ENCODE peak calls at places on chromosomes 4 and X, in four cellular contexts. One of them, this sample, is unnamed.

GRCh38 chr4:144421839-144422565 is 224.0 kb upstream of the HHIP start:
- DNase-seq in GM23248: no peak
- DNase-seq in HCT116: no peak
- DNase-seq in GM23338: peak; percentile 18
- DNase-seq in this sample: no peak

GRCh38 chrX:106987488-106987887 is 12.5 kb downstream of the MORC4 start:
- DNase-seq in GM23248: no peak
- DNase-seq in HCT116: no peak
- DNase-seq in GM23338: no peak
- DNase-seq in this sample: no peak

GRCh38 chr4:95627004-95627403 is 78.2 kb upstream of the UNC5C start:
- DNase-seq in GM23248: no peak
- DNase-seq in HCT116: no peak
- DNase-seq in GM23338: no peak
- DNase-seq in this sample: no peak

GRCh38 chr4:113052379-113052951 is 3.0 kb downstream of the ANK2 start:
- DNase-seq in GM23248: peak; percentile 65
- DNase-seq in HCT116: no peak
- DNase-seq in GM23338: no peak
- DNase-seq in this sample: no peak

GRCh38 chrX:70255452-70255851 is 4.6 kb downstream of the P2RY4 start:
- DNase-seq in GM23248: no peak
- DNase-seq in HCT116: no peak
- DNase-seq in GM23338: no peak
- DNase-seq in this sample: no peak

GRCh38 chr4:113692809-113693411 is 68.6 kb downstream of the CAMK2D start:
- DNase-seq in GM23248: no peak
- DNase-seq in HCT116: no peak
- DNase-seq in GM23338: no peak
- DNase-seq in this sample: peak; percentile 6

GRCh38 chr4:187606581-187606980 is 389.0 kb upstream of the ZFP42 start:
- DNase-seq in GM23248: peak; percentile 63
- DNase-seq in HCT116: peak; percentile 54
- DNase-seq in GM23338: peak; percentile 77
- DNase-seq in this sample: peak; percentile 46

GRCh38 chrX:95764972-95765451 is 919.6 kb upstream of the DIAPH2 start:
- DNase-seq in GM23248: peak; percentile 28
- DNase-seq in HCT116: no peak
- DNase-seq in GM23338: peak; percentile 68
- DNase-seq in this sample: peak; percentile 68

GRCh38 chrX:72297953-72298730 is 7.6 kb downstream of the CITED1 start:
- DNase-seq in GM23248: peak; percentile 25
- DNase-seq in HCT116: no peak
- DNase-seq in GM23338: peak; percentile 71
- DNase-seq in this sample: peak; percentile 17

GRCh38 chr4:184150102-184150839 is 67.4 kb downstream of the ENPP6 start:
- DNase-seq in GM23248: no peak
- DNase-seq in HCT116: no peak
- DNase-seq in GM23338: no peak
- DNase-seq in this sample: no peak

GRCh38 chr4:4386736-4387392 is at the start of gene NSG1:
- DNase-seq in GM23248: peak; percentile 60
- DNase-seq in HCT116: no peak
- DNase-seq in GM23338: peak; percentile 42
- DNase-seq in this sample: no peak

GRCh38 chrX:2642146-2642545 is 48.9 kb upstream of the CD99 start:
- DNase-seq in GM23248: no peak
- DNase-seq in HCT116: no peak
- DNase-seq in GM23338: no peak
- DNase-seq in this sample: no peak

GRCh38 chrX:31185884-31186283 is 114.0 kb upstream of the FTHL17 start:
- DNase-seq in GM23248: no peak
- DNase-seq in HCT116: no peak
- DNase-seq in GM23338: no peak
- DNase-seq in this sample: no peak

GRCh38 chr4:46389301-46389761 is 597 bp downstream of the GABRA2 start:
- DNase-seq in GM23248: peak; percentile 6
- DNase-seq in HCT116: no peak
- DNase-seq in GM23338: peak; percentile 70
- DNase-seq in this sample: no peak

GRCh38 chr4:141810702-141811365 is 174.5 kb downstream of the IL15 start:
- DNase-seq in GM23248: no peak
- DNase-seq in HCT116: no peak
- DNase-seq in GM23338: no peak
- DNase-seq in this sample: no peak

GRCh38 chr4:8427262-8427661 is 13.3 kb downstream of the ACOX3 start:
- DNase-seq in GM23248: no peak
- DNase-seq in HCT116: no peak
- DNase-seq in GM23338: no peak
- DNase-seq in this sample: no peak
- H3K9me2 ChIP-seq in GM23248: no peaks in the 10 kb centered on the region
- H3K9me2 ChIP-seq in HCT116: no peaks in the 10 kb centered on the region
- H3K9me2 ChIP-seq in GM23338: no peaks in the 10 kb centered on the region
- H3K9me2 ChIP-seq in this sample: no peaks in the 10 kb centered on the region

GRCh38 chr4:8314691-8315255 is 45.2 kb downstream of the HTRA3 start:
- DNase-seq in GM23248: no peak
- DNase-seq in HCT116: no peak
- DNase-seq in GM23338: no peak
- DNase-seq in this sample: no peak
- H3K9me2 ChIP-seq in GM23248: no peaks in the 10 kb centered on the region
- H3K9me2 ChIP-seq in HCT116: no peaks in the 10 kb centered on the region
- H3K9me2 ChIP-seq in GM23338: no peaks in the 10 kb centered on the region
- H3K9me2 ChIP-seq in this sample: no peaks in the 10 kb centered on the region

DNA sequence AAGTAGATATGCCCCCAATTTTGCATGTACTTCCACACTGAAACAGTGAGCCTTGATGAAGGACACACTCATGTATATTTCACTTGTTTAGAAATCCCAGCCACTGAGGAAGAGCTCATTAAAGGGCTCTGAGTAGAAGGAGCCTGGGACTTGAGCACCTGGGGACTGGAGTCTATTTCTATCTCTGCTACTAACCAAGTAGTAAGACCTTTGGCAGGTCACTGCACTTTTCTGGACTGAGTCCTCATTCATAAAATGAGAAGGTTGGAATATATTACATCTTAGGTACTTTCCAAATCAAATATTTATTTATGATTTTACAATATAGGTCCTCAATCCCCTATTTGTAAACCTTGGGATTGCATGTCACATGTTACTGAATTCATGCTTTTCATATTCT is 78.2 kb upstream of the C4orf54 start:
- DNase-seq in GM23248: no peak
- DNase-seq in HCT116: no peak
- DNase-seq in GM23338: no peak
- DNase-seq in this sample: no peak
- H3K9me2 ChIP-seq in GM23248: no peaks in the 10 kb centered on the region
- H3K9me2 ChIP-seq in HCT116: no peaks in the 10 kb centered on the region
- H3K9me2 ChIP-seq in GM23338: peaks cover 3% of the 10 kb centered on the region
- H3K9me2 ChIP-seq in this sample: no peaks in the 10 kb centered on the region

DNA sequence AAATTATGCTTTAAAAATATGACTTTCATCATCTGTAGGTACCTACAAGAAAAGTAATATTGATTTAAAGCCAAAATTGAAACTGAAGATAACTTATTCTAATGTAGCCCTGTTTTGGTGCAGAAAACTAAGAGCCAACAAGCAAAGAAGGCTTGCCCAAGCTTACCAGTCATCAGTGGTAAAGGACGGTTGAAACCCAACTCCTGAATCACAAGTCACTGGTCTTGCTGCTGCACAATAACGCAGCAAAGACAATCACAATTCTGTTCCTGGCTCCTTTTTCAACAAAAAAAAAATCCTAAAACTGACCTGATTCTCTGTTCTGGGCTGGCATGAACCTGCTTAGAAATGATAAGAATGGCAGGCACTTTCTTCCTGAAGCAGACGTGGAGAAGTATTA is 34.5 kb downstream of the WDFY3 start:
- DNase-seq in GM23248: no peak
- DNase-seq in HCT116: no peak
- DNase-seq in GM23338: no peak
- DNase-seq in this sample: no peak
- H3K9me2 ChIP-seq in GM23248: peaks cover 6% of the 10 kb centered on the region
- H3K9me2 ChIP-seq in HCT116: no peaks in the 10 kb centered on the region
- H3K9me2 ChIP-seq in GM23338: no peaks in the 10 kb centered on the region
- H3K9me2 ChIP-seq in this sample: no peaks in the 10 kb centered on the region

GRCh38 chr4:25970691-25971427 is 56.8 kb downstream of the SMIM20 start:
- DNase-seq in GM23248: no peak
- DNase-seq in HCT116: no peak
- DNase-seq in GM23338: no peak
- DNase-seq in this sample: no peak

GRCh38 chr4:25965629-25966028 is 51.6 kb downstream of the SMIM20 start:
- DNase-seq in GM23248: no peak
- DNase-seq in HCT116: no peak
- DNase-seq in GM23338: no peak
- DNase-seq in this sample: no peak

GRCh38 chr4:25970241-25970675 is 56.2 kb downstream of the SMIM20 start:
- DNase-seq in GM23248: no peak
- DNase-seq in HCT116: no peak
- DNase-seq in GM23338: no peak
- DNase-seq in this sample: no peak

GRCh38 chr4:25966171-25966570 is 52.2 kb downstream of the SMIM20 start:
- DNase-seq in GM23248: no peak
- DNase-seq in HCT116: no peak
- DNase-seq in GM23338: no peak
- DNase-seq in this sample: no peak

DNA sequence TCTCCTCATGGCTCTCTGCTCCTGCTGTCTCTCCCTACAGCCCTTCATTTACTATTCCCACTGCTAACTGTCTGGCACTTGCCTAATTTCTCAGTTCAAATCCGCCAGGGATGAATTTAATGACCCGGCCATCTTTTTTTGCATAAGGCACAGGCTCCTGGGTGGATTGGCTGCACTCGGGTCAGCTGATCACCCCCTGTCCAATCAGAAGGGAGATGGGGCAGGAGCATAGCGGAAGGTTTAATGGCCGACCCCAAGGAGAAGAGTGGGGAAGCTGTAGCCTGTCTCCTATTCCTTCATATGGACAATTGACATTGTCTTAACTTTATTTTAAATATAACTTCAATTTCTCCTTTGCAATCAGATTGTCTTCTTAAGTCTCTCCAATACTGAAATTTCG is 55.4 kb downstream of the SMIM20 start:
- DNase-seq in GM23248: no peak
- DNase-seq in HCT116: no peak
- DNase-seq in GM23338: no peak
- DNase-seq in this sample: no peak
- H3K9me2 ChIP-seq in GM23248: no peaks in the 10 kb centered on the region
- H3K9me2 ChIP-seq in HCT116: no peaks in the 10 kb centered on the region
- H3K9me2 ChIP-seq in GM23338: no peaks in the 10 kb centered on the region
- H3K9me2 ChIP-seq in this sample: no peaks in the 10 kb centered on the region

GRCh38 chr4:11214281-11214680 is 214.4 kb downstream of the HS3ST1 start:
- DNase-seq in GM23248: no peak
- DNase-seq in HCT116: no peak
- DNase-seq in GM23338: no peak
- DNase-seq in this sample: no peak
- H3K9me2 ChIP-seq in GM23248: no peaks in the 10 kb centered on the region
- H3K9me2 ChIP-seq in HCT116: no peaks in the 10 kb centered on the region
- H3K9me2 ChIP-seq in GM23338: peaks cover 7% of the 10 kb centered on the region
- H3K9me2 ChIP-seq in this sample: no peaks in the 10 kb centered on the region

DNA sequence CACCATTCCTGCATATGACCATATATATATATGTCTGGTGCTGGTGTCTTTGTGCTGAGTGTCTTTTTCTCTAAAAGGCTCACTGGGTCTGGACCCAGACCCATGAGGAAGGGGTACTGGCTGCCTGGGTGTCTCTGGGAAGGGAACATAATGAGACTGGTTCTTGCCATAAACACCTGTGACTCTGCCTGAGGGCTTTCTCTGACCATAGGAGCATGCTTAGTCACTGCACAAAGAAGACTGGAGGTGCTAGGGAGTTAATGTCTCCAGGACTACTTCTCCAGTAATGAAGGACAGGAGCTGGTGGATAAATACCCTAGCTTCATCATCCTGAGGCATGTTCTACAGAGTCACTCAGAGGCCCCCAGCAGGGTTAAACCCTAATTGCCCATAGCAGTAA is 47.1 kb upstream of the CASK start:
- DNase-seq in GM23248: no peak
- DNase-seq in HCT116: no peak
- DNase-seq in GM23338: no peak
- DNase-seq in this sample: no peak
- H3K9me2 ChIP-seq in GM23248: no peaks in the 10 kb centered on the region
- H3K9me2 ChIP-seq in HCT116: no peaks in the 10 kb centered on the region
- H3K9me2 ChIP-seq in GM23338: no peaks in the 10 kb centered on the region
- H3K9me2 ChIP-seq in this sample: no peaks in the 10 kb centered on the region

DNA sequence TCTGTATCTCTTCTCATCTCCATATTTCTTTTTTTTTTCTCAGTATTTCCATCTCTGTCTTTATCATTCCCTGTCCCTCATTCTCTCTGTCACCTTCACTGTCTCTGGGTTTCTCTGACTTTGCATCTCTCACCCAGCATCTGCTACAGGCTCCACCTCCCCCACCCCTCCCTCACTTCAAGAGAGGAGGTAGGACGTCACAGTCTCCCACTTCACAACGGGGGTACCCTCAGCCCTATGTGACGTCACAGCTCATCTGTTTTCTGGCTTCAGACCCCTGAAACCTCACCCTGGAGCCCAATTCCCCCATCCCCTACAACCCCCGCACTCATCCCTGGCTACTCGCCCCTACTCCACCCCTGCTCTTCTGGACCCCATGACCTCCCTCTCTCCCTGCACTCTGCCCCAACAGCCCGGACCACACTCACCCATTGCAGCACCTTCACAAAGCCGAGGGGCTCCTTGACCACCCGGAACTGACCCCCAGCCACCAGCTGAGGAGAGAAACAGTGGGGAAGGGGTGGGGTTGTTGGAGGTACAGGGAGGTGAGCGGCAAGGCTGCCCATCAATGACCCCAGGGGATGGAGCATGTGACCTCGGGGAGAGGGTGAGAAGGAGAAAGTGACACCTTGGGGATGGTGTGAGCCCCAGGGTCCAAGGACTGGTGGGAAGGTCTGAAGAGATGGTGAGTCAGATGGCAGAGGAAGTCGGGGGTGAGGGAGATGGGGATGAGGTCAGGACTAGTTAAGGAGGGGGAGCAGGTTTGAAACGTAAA is 1.3 kb downstream of the SYP start:
- DNase-seq in GM23248: no peak
- DNase-seq in HCT116: no peak
- DNase-seq in GM23338: peak; percentile 18
- DNase-seq in this sample: no peak
- H3K9me2 ChIP-seq in GM23248: no peaks in the 10 kb centered on the region
- H3K9me2 ChIP-seq in HCT116: no peaks in the 10 kb centered on the region
- H3K9me2 ChIP-seq in GM23338: no peaks in the 10 kb centered on the region
- H3K9me2 ChIP-seq in this sample: no peaks in the 10 kb centered on the region

This sample was measured in MM.1S.